ENCODE peak calls at places on chromosomes 11 and 22, in seven cellular contexts. One of them, this sample, is unnamed.

GRCh38 chr11:61061081-61061826 is 41.0 kb upstream of the CD5 start:
- DNase-seq in MCF 10A: peak
- DNase-seq in stomach: no peak
- DNase-seq in amniotic stem cell: no peak
- DNase-seq in IMR-90: no peak
- DNase-seq in colonic mucosa: no peak
- DNase-seq in NT2/D1: no peak
- DNase-seq in this sample: peak

GRCh38 chr22:29081499-29082236 is 8.8 kb downstream of the KREMEN1 start:
- DNase-seq in MCF 10A: no peak
- DNase-seq in stomach: no peak
- DNase-seq in amniotic stem cell: no peak
- DNase-seq in IMR-90: no peak
- DNase-seq in colonic mucosa: no peak
- DNase-seq in NT2/D1: no peak
- DNase-seq in this sample: no peak

GRCh38 chr11:118820412-118821357 is 29.7 kb upstream of the DDX6 start:
- DNase-seq in MCF 10A: peak
- DNase-seq in stomach: peak
- DNase-seq in amniotic stem cell: no peak
- DNase-seq in IMR-90: no peak
- DNase-seq in colonic mucosa: peak
- DNase-seq in NT2/D1: no peak
- DNase-seq in this sample: peak

GRCh38 chr11:65316979-65317786 is 2.5 kb downstream of the CDC42EP2 start:
- DNase-seq in MCF 10A: peak
- DNase-seq in stomach: peak
- DNase-seq in amniotic stem cell: no peak
- DNase-seq in IMR-90: peak
- DNase-seq in colonic mucosa: peak
- DNase-seq in NT2/D1: no peak
- DNase-seq in this sample: peak

GRCh38 chr22:46180370-46181137 is 30.2 kb downstream of the PPARA start:
- DNase-seq in MCF 10A: no peak
- DNase-seq in stomach: no peak
- DNase-seq in amniotic stem cell: no peak
- DNase-seq in IMR-90: no peak
- DNase-seq in colonic mucosa: no peak
- DNase-seq in NT2/D1: no peak
- DNase-seq in this sample: no peak

GRCh38 chr11:789951-790350 is at the start of gene CEND1:
- DNase-seq in MCF 10A: no peak
- DNase-seq in stomach: no peak
- DNase-seq in amniotic stem cell: no peak
- DNase-seq in IMR-90: peak
- DNase-seq in colonic mucosa: no peak
- DNase-seq in NT2/D1: no peak
- DNase-seq in this sample: no peak

GRCh38 chr11:34640050-34640971 is 19.4 kb downstream of the EHF start:
- DNase-seq in MCF 10A: peak
- DNase-seq in stomach: peak
- DNase-seq in amniotic stem cell: no peak
- DNase-seq in IMR-90: no peak
- DNase-seq in colonic mucosa: peak
- DNase-seq in NT2/D1: no peak
- DNase-seq in this sample: peak

GRCh38 chr11:2770556-2771301 is 70.9 kb upstream of the KCNQ1OT1 start:
- DNase-seq in MCF 10A: no peak
- DNase-seq in stomach: peak
- DNase-seq in amniotic stem cell: no peak
- DNase-seq in IMR-90: no peak
- DNase-seq in colonic mucosa: peak
- DNase-seq in NT2/D1: no peak
- DNase-seq in this sample: no peak

GRCh38 chr22:29799217-29799680 is 32.1 kb downstream of the UQCR10 start:
- DNase-seq in MCF 10A: peak
- DNase-seq in stomach: peak
- DNase-seq in amniotic stem cell: peak
- DNase-seq in IMR-90: peak
- DNase-seq in colonic mucosa: peak
- DNase-seq in NT2/D1: no peak
- DNase-seq in this sample: peak

GRCh38 chr11:44539971-44540370 is 25.5 kb upstream of the CD82 start:
- DNase-seq in MCF 10A: no peak
- DNase-seq in stomach: no peak
- DNase-seq in amniotic stem cell: no peak
- DNase-seq in IMR-90: no peak
- DNase-seq in colonic mucosa: no peak
- DNase-seq in NT2/D1: peak
- DNase-seq in this sample: no peak